ENCODE peak calls at places on chromosomes 13 and 19, in five cellular contexts. C is IMR-90, W is GM12878, A is K562, R is HepG2. H is an unnamed sample.
A peak's percentile ranks its signal among the peaks of the same experiment; 100 is the strongest.

GRCh38 chr13:32988588-32989256 is 27.5 kb upstream of the KL start:
- DNase-seq in C (no peak), W (no peak), A (no peak), R (no peak), H (no peak)

GRCh38 chr19:12838893-12839656 is 760 bp downstream of the MAST1 start:
- DNase-seq in C (no peak), W (no peak), A (no peak), R (no peak), H (no peak)

GRCh38 chr13:73702419-73703071 is 431.7 kb downstream of the KLF12 start:
- DNase-seq in C (no peak), W (peak; percentile 21), A (no peak), R (no peak), H (no peak)

GRCh38 chr13:76813874-76814273 is 72.3 kb downstream of the KCTD12 start:
- DNase-seq in C (no peak), W (no peak), A (no peak), R (peak; percentile 15), H (peak; percentile 5)

GRCh38 chr13:38661276-38661675 is 25.6 kb upstream of the FREM2 start:
- DNase-seq in C (no peak), W (no peak), A (no peak), R (no peak), H (no peak)

GRCh38 chr13:48839171-48839570 is 136.5 kb upstream of the FNDC3A start:
- DNase-seq in C (no peak), W (no peak), A (no peak), R (no peak), H (no peak)

GRCh38 chr13:112968910-112969691 is at the start of gene MCF2L:
- DNase-seq in C (peak; percentile 31), W (no peak), A (no peak), R (peak; percentile 56), H (peak; percentile 27)

GRCh38 chr19:13621413-13621812 is 115.1 kb upstream of the CACNA1A start:
- DNase-seq in C (peak; percentile 96), W (no peak), A (no peak), R (no peak), H (no peak)

DNA sequence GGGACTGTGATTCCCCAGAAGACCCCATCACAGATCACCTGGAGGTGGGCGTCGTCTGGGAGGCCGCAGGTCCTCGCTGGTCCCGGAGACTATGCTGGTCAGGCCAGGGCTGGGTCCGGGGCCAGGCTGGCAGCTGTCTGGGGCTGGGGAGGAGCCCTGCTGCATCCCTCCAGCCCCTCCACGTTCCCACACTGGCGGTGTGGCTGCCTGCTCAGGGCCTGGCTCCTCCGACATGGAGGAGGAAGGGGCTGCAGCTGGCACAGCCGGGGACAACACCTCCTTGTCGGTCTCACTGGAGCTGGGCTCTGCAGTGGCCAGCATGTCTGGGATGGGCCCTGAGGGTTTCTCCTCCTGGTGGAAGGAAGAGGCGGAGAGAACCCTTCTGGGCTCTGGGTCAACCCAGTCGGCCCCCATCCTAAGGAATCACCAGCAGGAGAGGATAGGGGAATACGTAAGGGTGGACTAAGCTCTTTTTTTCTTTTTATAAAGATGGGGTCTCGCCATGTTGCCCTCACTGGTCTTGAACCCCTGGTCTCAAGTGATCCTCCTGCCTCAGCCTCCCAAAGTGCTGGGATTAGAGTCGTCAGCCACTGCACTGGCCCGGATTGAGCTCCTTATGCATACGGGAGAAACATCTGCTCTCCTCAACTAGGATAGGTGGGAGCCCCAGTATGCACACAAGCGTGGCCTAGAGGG is 828 bp downstream of the ZNF414 start:
- DNase-seq in C (no peak), W (no peak), A (no peak), R (no peak), H (no peak)
- TF ChIP-seq POLR2A in C (no peak), W (peak; percentile 30), A (no peak), R (no peak), H (no peak)

GRCh38 chr13:111518161-111518791 is 197.8 kb downstream of the TEX29 start:
- DNase-seq in C (no peak), W (no peak), A (peak; percentile 10), R (no peak), H (peak; percentile 12)
- TF ChIP-seq BHLHE40 in C (no peak), W (no peak), A (no peak), R (no peak), H (no peak)

DNA sequence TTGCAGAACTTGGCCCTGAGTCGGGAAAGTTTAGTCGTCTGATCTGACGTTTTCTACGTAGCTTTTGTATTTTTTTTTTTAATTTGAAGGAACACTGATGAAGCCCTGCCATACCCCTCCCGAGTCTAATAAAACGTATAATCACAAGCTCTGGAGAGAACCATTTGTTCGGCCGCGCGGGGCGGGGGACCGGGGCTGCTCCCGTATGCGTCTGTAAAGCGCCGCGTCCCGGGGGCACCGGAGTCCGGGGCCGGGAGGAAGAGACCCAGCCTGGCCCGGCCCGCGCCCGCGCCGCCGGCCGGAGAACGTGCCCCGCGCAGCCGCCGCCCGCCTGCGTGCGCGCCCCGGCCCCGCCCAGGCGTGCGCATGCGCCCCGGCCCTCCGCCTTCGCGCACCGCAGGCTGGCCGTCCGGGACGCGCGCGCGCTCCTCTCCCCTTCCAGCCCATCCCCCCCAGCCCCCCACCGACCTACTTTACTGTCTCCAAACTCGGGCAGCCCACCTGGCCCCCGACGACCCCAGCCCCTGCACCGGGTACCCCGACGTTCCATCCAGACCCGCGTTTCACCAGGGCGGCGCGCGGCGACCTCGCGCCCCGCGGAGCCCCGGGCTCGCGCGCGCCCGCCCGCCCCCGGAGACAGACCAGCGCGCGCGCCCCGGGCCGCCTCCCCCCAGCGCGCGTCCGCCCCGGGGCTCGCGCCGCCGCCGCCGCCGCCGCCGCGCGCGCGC is 780 bp upstream of the USF2 start:
- DNase-seq in C (peak; percentile 67), W (no peak), A (peak; percentile 93), R (no peak), H (peak; percentile 99)
- TF ChIP-seq POLR2A in C (peak; percentile 56), W (peak; percentile 77), A (peak; percentile 80), R (no peak), H (peak; percentile 70)

GRCh38 chr19:54029930-54030490 is 33.7 kb downstream of the VSTM1 start:
- DNase-seq in C (peak; percentile 54), W (no peak), A (peak; percentile 64), R (peak; percentile 72), H (peak; percentile 88)
- TF ChIP-seq BHLHE40 in C (no peak), W (no peak), A (no peak), R (no peak), H (no peak)

DNA sequence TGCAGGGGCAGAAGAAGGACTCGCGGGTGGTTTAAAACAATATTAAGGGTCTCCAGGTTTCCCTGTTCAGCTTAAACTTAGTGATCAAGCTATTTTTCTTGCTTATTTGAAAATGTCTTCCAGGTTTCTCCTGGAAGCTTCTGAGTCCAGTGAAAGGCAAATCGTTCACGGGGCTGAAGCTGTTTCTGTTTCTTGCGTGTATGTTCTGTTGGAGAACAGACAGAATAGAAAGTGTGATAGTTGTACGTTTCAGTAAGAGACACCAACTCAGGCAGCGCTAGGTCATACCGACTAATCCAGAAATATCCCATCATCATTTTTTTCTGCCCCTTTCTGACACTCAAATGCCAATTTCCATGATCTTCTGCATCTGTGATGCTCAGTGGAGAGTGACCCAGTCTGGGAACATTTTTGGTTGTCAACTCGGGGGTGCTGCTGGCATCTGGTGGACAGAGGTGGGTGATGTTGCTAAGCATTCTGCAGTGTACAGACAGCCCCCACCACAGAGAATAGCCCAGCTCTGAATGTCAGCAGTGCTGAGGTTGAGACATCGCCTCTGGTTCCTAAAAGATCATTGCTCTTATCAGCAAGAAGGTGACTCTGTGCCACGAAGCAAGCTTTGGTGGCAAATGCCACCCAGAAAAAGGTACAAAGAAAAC is 4.3 kb downstream of the KLF2 start:
- DNase-seq in C (peak; percentile 49), W (no peak), A (no peak), R (no peak), H (no peak)
- TF ChIP-seq POLR2A in C (peak; percentile 83), W (no peak), A (no peak), R (no peak), H (no peak)

GRCh38 chr13:95704510-95704909 is 27.6 kb downstream of the DNAJC3 start:
- DNase-seq in C (no peak), W (no peak), A (peak; percentile 16), R (no peak), H (peak; percentile 22)
- TF ChIP-seq BHLHE40 in C (no peak), W (no peak), A (no peak), R (no peak), H (no peak)

GRCh38 chr19:1266116-1266817 is 2.9 kb upstream of the CIRBP start:
- DNase-seq in C (peak; percentile 78), W (no peak), A (peak; percentile 87), R (peak; percentile 80), H (peak; percentile 65)
- TF ChIP-seq POLR2A in C (peak; percentile 14), W (peak; percentile 31), A (peak; percentile 31), R (no peak), H (no peak)

DNA sequence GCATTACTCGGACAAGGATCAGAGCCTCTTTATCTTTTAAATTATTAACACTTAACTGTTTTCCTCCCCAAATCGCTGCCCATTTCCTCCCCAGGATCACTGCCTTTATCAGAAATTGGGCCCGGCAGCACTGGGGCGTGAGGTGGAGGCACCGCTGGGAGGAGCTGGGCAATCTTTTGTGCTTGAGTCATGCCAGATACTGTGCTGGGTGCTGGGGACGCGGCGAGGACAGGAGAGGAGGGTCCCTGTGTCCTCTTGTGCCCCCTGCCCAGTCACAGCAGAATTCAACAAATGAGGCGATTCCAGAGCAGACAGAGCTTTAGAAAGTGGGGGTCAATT is 347.8 kb downstream of the ZNF536 start:
- DNase-seq in C (no peak), W (no peak), A (no peak), R (no peak), H (no peak)
- TF ChIP-seq BHLHE40 in C (no peak), W (no peak), A (no peak), R (no peak), H (no peak)

GRCh38 chr13:65074248-65074647 is 2155.9 kb downstream of the PCDH9 start:
- DNase-seq in C (no peak), W (no peak), A (no peak), R (no peak), H (no peak)
- TF ChIP-seq POLR2A in C (no peak), W (no peak), A (no peak), R (no peak), H (no peak)

H was measured in A549.